ENCODE peak calls at places on chromosome 16, in four cellular contexts. One of them, this sample, is unnamed.

GRCh38 chr16:64878964-64879363 is 242.9 kb downstream of the CDH11 start:
- DNase-seq in neural progenitor cell: no peak
- DNase-seq in CD4-positive, CD25-positive, alpha-beta regulatory T cell: no peak
- DNase-seq in PC-3: no peak
- DNase-seq in this sample: no peak

GRCh38 chr16:72198021-72198420 is 26.1 kb upstream of the PMFBP1 start:
- DNase-seq in neural progenitor cell: no peak
- DNase-seq in CD4-positive, CD25-positive, alpha-beta regulatory T cell: no peak
- DNase-seq in PC-3: no peak
- DNase-seq in this sample: peak; percentile 61

GRCh38 chr16:57669476-57670162 is 1.5 kb downstream of the ADGRG3 start:
- DNase-seq in neural progenitor cell: no peak
- DNase-seq in CD4-positive, CD25-positive, alpha-beta regulatory T cell: no peak
- DNase-seq in PC-3: no peak
- DNase-seq in this sample: no peak

GRCh38 chr16:14600164-14600563 is 29.9 kb downstream of the PARN start:
- DNase-seq in neural progenitor cell: peak; percentile 34
- DNase-seq in CD4-positive, CD25-positive, alpha-beta regulatory T cell: no peak
- DNase-seq in PC-3: peak; percentile 47
- DNase-seq in this sample: no peak

GRCh38 chr16:11402051-11402744 is 56.9 kb downstream of the RMI2 start:
- DNase-seq in neural progenitor cell: no peak
- DNase-seq in CD4-positive, CD25-positive, alpha-beta regulatory T cell: no peak
- DNase-seq in PC-3: no peak
- DNase-seq in this sample: no peak

GRCh38 chr16:73735954-73736353 is 560.7 kb upstream of the PSMD7 start:
- DNase-seq in neural progenitor cell: no peak
- DNase-seq in CD4-positive, CD25-positive, alpha-beta regulatory T cell: no peak
- DNase-seq in PC-3: no peak
- DNase-seq in this sample: no peak

GRCh38 chr16:14024300-14024699 is 46.8 kb upstream of the MRTFB start:
- DNase-seq in neural progenitor cell: no peak
- DNase-seq in CD4-positive, CD25-positive, alpha-beta regulatory T cell: no peak
- DNase-seq in PC-3: peak; percentile 10
- DNase-seq in this sample: no peak

GRCh38 chr16:48818257-48818656 is 208.3 kb upstream of the N4BP1 start:
- DNase-seq in neural progenitor cell: no peak
- DNase-seq in CD4-positive, CD25-positive, alpha-beta regulatory T cell: no peak
- DNase-seq in PC-3: no peak
- DNase-seq in this sample: no peak

GRCh38 chr16:81740163-81740562 is 38.9 kb upstream of the PLCG2 start:
- DNase-seq in neural progenitor cell: no peak
- DNase-seq in CD4-positive, CD25-positive, alpha-beta regulatory T cell: no peak
- DNase-seq in PC-3: no peak
- DNase-seq in this sample: no peak

GRCh38 chr16:25699069-25699468 is 7.3 kb downstream of the HS3ST4 start:
- DNase-seq in neural progenitor cell: no peak
- DNase-seq in CD4-positive, CD25-positive, alpha-beta regulatory T cell: no peak
- DNase-seq in PC-3: no peak
- DNase-seq in this sample: no peak

GRCh38 chr16:86222541-86222940 is 287.8 kb upstream of the FOXF1 start:
- DNase-seq in neural progenitor cell: peak; percentile 27
- DNase-seq in CD4-positive, CD25-positive, alpha-beta regulatory T cell: no peak
- DNase-seq in PC-3: no peak
- DNase-seq in this sample: no peak

GRCh38 chr16:181668-182021 is 1.4 kb downstream of the HBQ1 start:
- DNase-seq in neural progenitor cell: no peak
- DNase-seq in CD4-positive, CD25-positive, alpha-beta regulatory T cell: no peak
- DNase-seq in PC-3: peak; percentile 12
- DNase-seq in this sample: no peak

GRCh38 chr16:23833960-23834685 is 1.7 kb upstream of the PRKCB start:
- DNase-seq in neural progenitor cell: no peak
- DNase-seq in CD4-positive, CD25-positive, alpha-beta regulatory T cell: no peak
- DNase-seq in PC-3: no peak
- DNase-seq in this sample: no peak

GRCh38 chr16:23833504-23833903 is 2.3 kb upstream of the PRKCB start:
- DNase-seq in neural progenitor cell: no peak
- DNase-seq in CD4-positive, CD25-positive, alpha-beta regulatory T cell: no peak
- DNase-seq in PC-3: no peak
- DNase-seq in this sample: no peak

GRCh38 chr16:23836078-23836403 is 258 bp downstream of the PRKCB start:
- DNase-seq in neural progenitor cell: no peak
- DNase-seq in CD4-positive, CD25-positive, alpha-beta regulatory T cell: no peak
- DNase-seq in PC-3: no peak
- DNase-seq in this sample: no peak

GRCh38 chr16:23836404-23837291 is 865 bp downstream of the PRKCB start:
- DNase-seq in neural progenitor cell: peak; percentile 74
- DNase-seq in CD4-positive, CD25-positive, alpha-beta regulatory T cell: peak; percentile 50
- DNase-seq in PC-3: no peak
- DNase-seq in this sample: peak; percentile 10

DNA sequence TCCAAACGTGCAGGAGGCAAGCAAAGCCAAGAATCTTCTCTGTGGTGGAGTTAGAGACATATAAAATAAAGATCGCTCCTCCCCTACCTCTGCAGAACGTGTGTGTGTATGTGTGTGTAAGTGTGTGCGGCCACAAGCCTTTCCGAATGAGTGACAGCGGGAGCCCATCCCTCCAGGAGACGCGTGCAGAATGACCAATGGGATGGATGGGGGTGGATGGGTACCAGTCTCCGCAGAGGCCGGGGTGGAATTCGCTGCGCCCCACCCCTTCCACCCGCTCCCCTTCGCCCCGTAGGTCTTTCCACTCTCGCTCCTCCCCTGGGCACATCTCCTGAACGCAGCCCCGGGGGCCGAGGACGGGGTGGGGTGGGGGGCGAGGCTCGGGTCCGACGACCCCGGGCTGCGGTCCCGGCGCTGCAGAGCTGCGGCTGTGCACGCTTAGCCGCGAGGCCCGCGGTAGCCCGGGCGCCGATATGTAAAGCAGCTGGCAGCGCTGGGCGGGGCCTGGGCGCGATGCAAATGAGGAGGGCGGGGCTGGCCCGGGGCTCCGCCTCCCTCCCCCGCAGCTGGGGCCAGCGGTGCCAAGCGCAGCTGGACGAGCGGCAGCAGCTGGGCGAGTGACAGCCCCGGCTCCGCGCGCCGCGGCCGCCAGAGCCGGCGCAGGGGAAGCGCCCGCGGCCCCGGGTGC is at the start of gene PRKCB:
- DNase-seq in neural progenitor cell: peak; percentile 98
- DNase-seq in CD4-positive, CD25-positive, alpha-beta regulatory T cell: peak; percentile 84
- DNase-seq in PC-3: no peak
- DNase-seq in this sample: peak; percentile 76
- H3K4me3 ChIP-seq in neural progenitor cell: peak within 1 kb of the TSS; percentile 69
- H3K4me3 ChIP-seq in CD4-positive, CD25-positive, alpha-beta regulatory T cell: peak within 1 kb of the TSS; percentile 79
- H3K4me3 ChIP-seq in PC-3: no peak within 1 kb of the TSS
- H3K4me3 ChIP-seq in this sample: peak within 1 kb of the TSS; percentile 14

GRCh38 chr16:27374794-27375499 is 27.0 kb upstream of the IL21R start:
- DNase-seq in neural progenitor cell: peak; percentile 85
- DNase-seq in CD4-positive, CD25-positive, alpha-beta regulatory T cell: no peak
- DNase-seq in PC-3: peak; percentile 60
- DNase-seq in this sample: peak; percentile 52

GRCh38 chr16:27374231-27374793 is 27.7 kb upstream of the IL21R start:
- DNase-seq in neural progenitor cell: no peak
- DNase-seq in CD4-positive, CD25-positive, alpha-beta regulatory T cell: no peak
- DNase-seq in PC-3: no peak
- DNase-seq in this sample: no peak

GRCh38 chr16:27378871-27379580 is 22.9 kb upstream of the IL21R start:
- DNase-seq in neural progenitor cell: no peak
- DNase-seq in CD4-positive, CD25-positive, alpha-beta regulatory T cell: no peak
- DNase-seq in PC-3: no peak
- DNase-seq in this sample: no peak

GRCh38 chr16:27379919-27380318 is 22.1 kb upstream of the IL21R start:
- DNase-seq in neural progenitor cell: no peak
- DNase-seq in CD4-positive, CD25-positive, alpha-beta regulatory T cell: no peak
- DNase-seq in PC-3: no peak
- DNase-seq in this sample: no peak

DNA sequence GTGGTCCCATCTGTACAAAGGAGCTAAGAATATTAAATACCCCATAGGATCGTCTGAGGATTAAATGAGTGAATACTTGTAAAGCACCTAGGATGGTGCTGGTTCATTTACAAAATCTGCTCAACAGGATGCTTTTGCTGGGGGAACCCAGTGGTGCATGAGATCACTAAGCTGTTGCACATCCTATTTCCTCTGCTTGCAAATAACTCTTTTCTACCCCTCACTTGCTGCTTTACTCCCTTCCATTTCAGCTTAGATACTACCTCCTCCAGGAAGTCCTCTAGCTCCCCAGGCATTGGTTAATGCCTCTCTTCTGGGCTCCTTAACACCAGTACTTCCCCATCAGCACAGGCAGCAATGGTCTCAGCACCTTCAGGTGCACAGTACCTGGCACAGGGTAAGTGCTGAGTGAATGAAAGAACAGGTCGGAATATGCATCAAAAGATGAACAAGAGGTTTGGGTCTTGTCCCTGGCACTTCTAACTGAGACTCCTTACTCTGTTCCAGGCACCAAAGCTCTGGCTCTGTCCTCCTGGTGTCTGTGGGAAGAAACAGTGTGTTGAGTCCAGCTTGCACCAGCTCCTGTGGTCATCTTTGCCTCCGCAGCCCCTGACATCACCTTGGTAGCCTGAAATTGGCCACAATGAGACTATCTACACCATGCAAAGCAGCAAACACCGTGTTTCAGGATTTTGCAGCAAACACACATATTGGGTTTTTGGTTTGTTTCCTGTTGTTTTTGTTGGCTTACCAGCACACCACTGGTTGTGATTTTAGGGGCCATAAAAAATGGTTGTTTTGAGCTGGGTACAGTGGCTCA is 24.1 kb upstream of the IL21R start:
- DNase-seq in neural progenitor cell: no peak
- DNase-seq in CD4-positive, CD25-positive, alpha-beta regulatory T cell: no peak
- DNase-seq in PC-3: no peak
- DNase-seq in this sample: no peak
- H3K4me1 ChIP-seq in neural progenitor cell: no peaks in the 10 kb centered on the region
- H3K4me1 ChIP-seq in CD4-positive, CD25-positive, alpha-beta regulatory T cell: peaks cover 42% of the 10 kb centered on the region
- H3K4me1 ChIP-seq in PC-3: no peaks in the 10 kb centered on the region
- H3K4me1 ChIP-seq in this sample: no peaks in the 10 kb centered on the region

DNA sequence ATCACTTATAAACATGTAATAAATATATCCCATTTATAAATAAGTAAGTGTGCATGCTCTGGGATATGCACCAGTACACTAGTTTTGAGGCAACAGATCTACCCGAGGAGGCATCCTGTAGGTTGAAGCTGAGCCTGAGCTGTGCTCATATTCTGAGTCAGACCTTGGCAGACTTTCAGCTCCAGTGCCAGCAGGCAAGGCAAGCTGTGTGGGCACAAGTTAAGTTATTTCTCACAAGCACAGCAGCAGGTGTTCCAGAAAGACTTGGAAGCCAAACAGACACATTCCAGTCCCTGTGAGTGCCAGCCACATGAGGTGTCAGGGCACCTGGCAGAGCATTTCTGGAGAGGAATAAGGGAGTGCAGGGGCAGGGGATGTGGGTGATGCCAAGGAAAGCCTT is 1.3 kb upstream of the CLEC19A start:
- DNase-seq in neural progenitor cell: no peak
- DNase-seq in CD4-positive, CD25-positive, alpha-beta regulatory T cell: no peak
- DNase-seq in PC-3: peak; percentile 93
- DNase-seq in this sample: no peak
- H3K4me3 ChIP-seq in neural progenitor cell: no peak overlapping the region
- H3K4me3 ChIP-seq in CD4-positive, CD25-positive, alpha-beta regulatory T cell: no peak overlapping the region
- H3K4me3 ChIP-seq in PC-3: no peak overlapping the region
- H3K4me3 ChIP-seq in this sample: no peak overlapping the region

GRCh38 chr16:69438465-69438864 is 14.0 kb downstream of the CYB5B start:
- DNase-seq in neural progenitor cell: no peak
- DNase-seq in CD4-positive, CD25-positive, alpha-beta regulatory T cell: no peak
- DNase-seq in PC-3: no peak
- DNase-seq in this sample: no peak
- H3K4me1 ChIP-seq in neural progenitor cell: no peaks in the 10 kb centered on the region
- H3K4me1 ChIP-seq in CD4-positive, CD25-positive, alpha-beta regulatory T cell: peaks cover 36% of the 10 kb centered on the region
- H3K4me1 ChIP-seq in PC-3: peaks cover 11% of the 10 kb centered on the region
- H3K4me1 ChIP-seq in this sample: no peaks in the 10 kb centered on the region

GRCh38 chr16:84641643-84642358 is 6.5 kb upstream of the KLHL36 start:
- DNase-seq in neural progenitor cell: no peak
- DNase-seq in CD4-positive, CD25-positive, alpha-beta regulatory T cell: no peak
- DNase-seq in PC-3: no peak
- DNase-seq in this sample: no peak
- H3K4me3 ChIP-seq in neural progenitor cell: no peak overlapping the region
- H3K4me3 ChIP-seq in CD4-positive, CD25-positive, alpha-beta regulatory T cell: peak overlapping the region; percentile 33
- H3K4me3 ChIP-seq in PC-3: no peak overlapping the region
- H3K4me3 ChIP-seq in this sample: no peak overlapping the region

GRCh38 chr16:27239026-27239425 is 29.5 kb downstream of the NSMCE1 start:
- DNase-seq in neural progenitor cell: no peak
- DNase-seq in CD4-positive, CD25-positive, alpha-beta regulatory T cell: no peak
- DNase-seq in PC-3: no peak
- DNase-seq in this sample: no peak
- H3K4me1 ChIP-seq in neural progenitor cell: peaks cover 25% of the 10 kb centered on the region
- H3K4me1 ChIP-seq in CD4-positive, CD25-positive, alpha-beta regulatory T cell: peaks cover 55% of the 10 kb centered on the region
- H3K4me1 ChIP-seq in PC-3: peaks cover 35% of the 10 kb centered on the region
- H3K4me1 ChIP-seq in this sample: no peaks in the 10 kb centered on the region

DNA sequence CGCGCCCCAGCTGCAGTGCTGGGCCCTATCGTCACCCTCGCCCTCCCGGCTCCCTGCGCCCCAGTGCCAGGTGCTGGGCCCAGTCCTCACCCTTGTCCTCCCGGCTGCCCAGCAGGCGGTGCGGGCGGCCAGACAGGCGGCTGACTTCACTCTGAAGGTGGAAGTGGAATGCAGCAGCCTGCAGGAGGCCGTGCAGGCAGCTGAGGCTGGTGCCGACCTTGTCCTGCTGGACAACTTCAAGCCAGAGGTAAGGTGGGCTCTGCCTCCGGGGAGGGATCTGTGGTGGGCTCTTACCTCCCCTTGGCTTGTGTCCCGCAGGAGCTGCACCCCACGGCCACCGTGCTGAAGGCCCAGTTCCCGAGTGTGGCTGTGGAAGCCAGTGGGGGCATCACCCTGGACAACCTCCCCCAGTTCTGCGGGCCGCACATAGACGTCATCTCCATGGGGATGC is 17.9 kb downstream of the QPRT start:
- DNase-seq in neural progenitor cell: no peak
- DNase-seq in CD4-positive, CD25-positive, alpha-beta regulatory T cell: no peak
- DNase-seq in PC-3: no peak
- DNase-seq in this sample: no peak
- H3K4me3 ChIP-seq in neural progenitor cell: no peak overlapping the region
- H3K4me3 ChIP-seq in CD4-positive, CD25-positive, alpha-beta regulatory T cell: no peak overlapping the region
- H3K4me3 ChIP-seq in PC-3: no peak overlapping the region
- H3K4me3 ChIP-seq in this sample: no peak overlapping the region

DNA sequence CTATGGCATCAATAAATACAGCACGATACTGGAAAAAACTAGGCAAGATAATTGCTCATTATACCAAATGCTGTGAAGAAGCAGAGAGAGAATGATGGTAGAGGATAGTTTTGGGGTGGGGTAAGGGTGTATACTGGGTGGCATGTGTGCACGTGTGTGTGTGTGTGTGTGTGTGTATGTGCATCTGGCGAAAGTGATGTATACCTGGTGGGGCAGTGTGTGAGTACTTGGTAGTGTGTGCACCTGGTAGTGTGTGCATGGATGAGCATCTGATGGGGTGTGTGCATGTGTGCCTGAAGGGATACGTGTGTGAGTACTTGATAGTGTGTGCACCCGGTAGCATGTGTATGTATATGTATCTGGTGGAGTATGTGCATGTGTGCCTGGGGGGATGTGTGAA is 347.3 kb downstream of the CPPED1 start:
- DNase-seq in neural progenitor cell: no peak
- DNase-seq in CD4-positive, CD25-positive, alpha-beta regulatory T cell: no peak
- DNase-seq in PC-3: no peak
- DNase-seq in this sample: no peak
- H3K4me1 ChIP-seq in neural progenitor cell: no peaks in the 10 kb centered on the region
- H3K4me1 ChIP-seq in CD4-positive, CD25-positive, alpha-beta regulatory T cell: peaks cover 10% of the 10 kb centered on the region
- H3K4me1 ChIP-seq in PC-3: peaks cover 6% of the 10 kb centered on the region
- H3K4me1 ChIP-seq in this sample: no peaks in the 10 kb centered on the region

This sample was measured in HAP-1.